ENCODE peak calls at places on chromosomes 7 and 10, in five cellular contexts. Z, L, W, E and I are unnamed samples.

GRCh38 chr10:125399289-125399688 is 238.9 kb upstream of the CTBP2 start:
- DNase-seq in Z (no peak), L (no peak), W (no peak), E (no peak), I (no peak)

GRCh38 chr10:37010741-37011140 is 114.7 kb upstream of the ANKRD30A start:
- DNase-seq in Z (peak), L (no peak), W (no peak), E (no peak), I (no peak)

GRCh38 chr10:100318201-100318600 is 11.8 kb downstream of the PKD2L1 start:
- DNase-seq in Z (peak), L (no peak), W (no peak), E (no peak), I (no peak)

GRCh38 chr10:25026463-25026862 is 10.1 kb downstream of the THNSL1 start:
- DNase-seq in Z (peak), L (no peak), W (peak), E (peak), I (no peak)

GRCh38 chr10:96130326-96130758 is 245 bp downstream of the ZNF518A start:
- DNase-seq in Z (no peak), L (peak), W (peak), E (peak), I (peak)

GRCh38 chr7:99098824-99099498 is 44.9 kb downstream of the SMURF1 start:
- DNase-seq in Z (peak), L (no peak), W (no peak), E (no peak), I (no peak)

GRCh38 chr7:22184549-22185199 is 172.3 kb downstream of the RAPGEF5 start:
- DNase-seq in Z (no peak), L (no peak), W (no peak), E (no peak), I (no peak)

GRCh38 chr10:11505636-11506035 is 105.8 kb downstream of the USP6NL start:
- DNase-seq in Z (no peak), L (no peak), W (peak), E (no peak), I (no peak)

GRCh38 chr10:32938554-32939061 is 19.4 kb downstream of the ITGB1 start:
- DNase-seq in Z (no peak), L (peak), W (no peak), E (no peak), I (no peak)

GRCh38 chr7:128841171-128841690 is 11.0 kb downstream of the FLNC start:
- DNase-seq in Z (no peak), L (no peak), W (no peak), E (no peak), I (no peak)

GRCh38 chr7:100860702-100861615 is 6.2 kb upstream of the TRIP6 start:
- DNase-seq in Z (no peak), L (no peak), W (no peak), E (no peak), I (no peak)

GRCh38 chr10:133520193-133520738 is 6.9 kb upstream of the CYP2E1 start:
- DNase-seq in Z (no peak), L (peak), W (peak), E (peak), I (no peak)

GRCh38 chr7:115346685-115347084 is 424.8 kb downstream of the MDFIC start:
- DNase-seq in Z (no peak), L (no peak), W (no peak), E (no peak), I (no peak)

GRCh38 chr7:115338016-115338415 is 416.1 kb downstream of the MDFIC start:
- DNase-seq in Z (no peak), L (no peak), W (no peak), E (no peak), I (no peak)

GRCh38 chr7:115340828-115341227 is 418.9 kb downstream of the MDFIC start:
- DNase-seq in Z (peak), L (no peak), W (peak), E (peak), I (no peak)
- TF ChIP-seq CTCF in Z (peak), L (no peak), W (peak), E (peak), I (no peak)

GRCh38 chr10:48881937-48882336 is 57.7 kb downstream of the LRRC18 start:
- DNase-seq in Z (no peak), L (no peak), W (no peak), E (no peak), I (no peak)

GRCh38 chr10:48884337-48885045 is 55.1 kb downstream of the LRRC18 start:
- DNase-seq in Z (no peak), L (no peak), W (no peak), E (no peak), I (no peak)

GRCh38 chr10:48882881-48883280 is 56.8 kb downstream of the LRRC18 start:
- DNase-seq in Z (no peak), L (no peak), W (no peak), E (no peak), I (no peak)

GRCh38 chr10:48887982-48888381 is 51.7 kb downstream of the LRRC18 start:
- DNase-seq in Z (no peak), L (no peak), W (no peak), E (no peak), I (no peak)

DNA sequence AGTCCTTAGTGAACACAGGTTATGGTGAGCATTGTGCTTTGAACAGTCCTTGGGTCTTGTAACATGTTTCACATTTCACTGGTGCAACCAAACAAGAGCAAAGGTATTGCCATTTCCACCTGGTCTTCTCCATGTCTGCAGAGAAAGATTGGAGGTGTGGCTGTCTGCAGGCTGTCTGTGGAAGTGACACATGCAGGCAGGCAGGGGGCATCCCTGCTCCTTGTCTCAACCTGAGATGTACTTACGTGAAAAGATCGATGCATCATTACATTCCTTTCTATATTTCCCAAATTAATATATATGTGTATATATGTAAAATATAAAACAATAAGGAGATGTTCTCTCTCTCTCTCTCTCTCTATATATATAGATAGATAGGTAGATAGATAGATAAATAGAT is 54.3 kb downstream of the LRRC18 start:
- DNase-seq in Z (peak), L (no peak), W (peak), E (no peak), I (no peak)
- TF ChIP-seq CTCF in Z (peak), L (peak), W (no peak), E (no peak), I (peak)

DNA sequence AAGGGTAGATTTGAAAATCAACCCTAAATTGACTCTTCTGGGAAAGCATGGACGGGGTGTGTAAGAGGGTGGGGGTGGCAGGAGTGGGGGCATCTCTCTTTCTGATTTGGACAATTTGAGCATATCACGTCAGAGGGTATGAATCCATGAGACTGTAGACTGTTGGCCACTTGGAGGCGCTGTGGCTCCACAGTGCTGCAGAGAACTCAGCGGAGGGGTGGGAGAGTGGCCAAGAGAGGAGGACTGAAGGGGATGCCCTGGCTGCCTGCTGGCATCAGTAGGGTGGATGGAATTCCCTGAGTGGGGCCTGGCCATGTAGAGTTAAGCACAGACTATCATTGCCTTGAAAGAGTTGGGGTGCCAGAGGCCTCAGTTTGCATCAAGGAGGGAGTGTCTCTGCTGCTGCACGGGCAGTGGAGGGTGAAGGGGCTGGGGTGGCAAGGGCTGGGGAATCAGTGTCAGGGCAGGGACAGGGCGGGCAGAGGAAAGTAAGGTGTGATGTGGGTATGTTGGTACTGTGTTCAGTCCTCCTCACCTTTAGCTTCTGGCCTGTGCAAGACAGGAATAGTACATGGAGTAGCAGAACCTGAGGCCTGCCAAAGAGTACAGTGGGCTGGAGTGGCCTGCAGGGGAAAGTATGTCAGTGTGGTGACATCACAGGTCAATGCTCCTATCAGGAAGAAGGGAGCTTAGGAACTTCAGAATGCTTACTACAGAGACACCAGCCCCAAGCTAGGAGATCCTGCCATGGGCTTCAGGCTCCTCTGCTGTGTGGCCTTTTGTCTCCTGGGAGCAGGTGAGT is 133.5 kb upstream of the PRSS58 start:
- DNase-seq in Z (no peak), L (peak), W (no peak), E (no peak), I (no peak)
- TF ChIP-seq CTCF in Z (peak), L (peak), W (peak), E (peak), I (peak)

GRCh38 chr7:41891967-41892755 is 189.3 kb upstream of the INHBA start:
- DNase-seq in Z (no peak), L (no peak), W (no peak), E (no peak), I (no peak)
- TF ChIP-seq CTCF in Z (no peak), L (no peak), W (no peak), E (no peak), I (peak)

DNA sequence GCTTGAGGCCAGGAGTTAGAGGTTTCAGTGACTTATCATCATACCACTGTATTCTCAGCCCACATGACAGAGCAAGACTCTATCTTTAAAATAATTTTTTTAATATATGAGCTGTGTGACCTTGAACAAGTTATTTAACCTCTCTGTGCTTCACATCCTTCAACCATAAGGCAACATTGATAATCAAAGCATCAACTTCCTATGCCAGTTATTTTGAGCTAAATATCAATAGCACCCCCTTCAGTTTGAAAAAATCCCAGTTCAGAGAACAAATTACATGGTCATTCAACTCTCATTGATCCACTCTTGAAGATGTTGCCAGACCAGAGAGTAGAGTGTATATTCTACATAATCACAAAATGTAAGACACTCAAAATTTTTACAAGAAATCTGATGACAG is 53.0 kb downstream of the ASNS start:
- DNase-seq in Z (no peak), L (no peak), W (no peak), E (no peak), I (no peak)
- TF ChIP-seq CTCF in Z (peak), L (no peak), W (no peak), E (no peak), I (no peak)

GRCh38 chr10:14299516-14299915 is 31.2 kb downstream of the FRMD4A start:
- DNase-seq in Z (no peak), L (no peak), W (no peak), E (no peak), I (no peak)

GRCh38 chr10:14296081-14296709 is 34.5 kb downstream of the FRMD4A start:
- DNase-seq in Z (no peak), L (no peak), W (peak), E (peak), I (no peak)

GRCh38 chr10:14306201-14306600 is 24.5 kb downstream of the FRMD4A start:
- DNase-seq in Z (no peak), L (no peak), W (no peak), E (no peak), I (no peak)

GRCh38 chr10:14304029-14304428 is 26.7 kb downstream of the FRMD4A start:
- DNase-seq in Z (no peak), L (no peak), W (no peak), E (no peak), I (no peak)

GRCh38 chr10:14302035-14302434 is 28.7 kb downstream of the FRMD4A start:
- DNase-seq in Z (peak), L (no peak), W (peak), E (peak), I (no peak)
- TF ChIP-seq CTCF in Z (peak), L (no peak), W (peak), E (peak), I (peak)

GRCh38 chr7:526474-527034 is 6.9 kb upstream of the PDGFA start:
- DNase-seq in Z (no peak), L (no peak), W (no peak), E (no peak), I (no peak)
- TF ChIP-seq CTCF in Z (no peak), L (no peak), W (no peak), E (no peak), I (no peak)

DNA sequence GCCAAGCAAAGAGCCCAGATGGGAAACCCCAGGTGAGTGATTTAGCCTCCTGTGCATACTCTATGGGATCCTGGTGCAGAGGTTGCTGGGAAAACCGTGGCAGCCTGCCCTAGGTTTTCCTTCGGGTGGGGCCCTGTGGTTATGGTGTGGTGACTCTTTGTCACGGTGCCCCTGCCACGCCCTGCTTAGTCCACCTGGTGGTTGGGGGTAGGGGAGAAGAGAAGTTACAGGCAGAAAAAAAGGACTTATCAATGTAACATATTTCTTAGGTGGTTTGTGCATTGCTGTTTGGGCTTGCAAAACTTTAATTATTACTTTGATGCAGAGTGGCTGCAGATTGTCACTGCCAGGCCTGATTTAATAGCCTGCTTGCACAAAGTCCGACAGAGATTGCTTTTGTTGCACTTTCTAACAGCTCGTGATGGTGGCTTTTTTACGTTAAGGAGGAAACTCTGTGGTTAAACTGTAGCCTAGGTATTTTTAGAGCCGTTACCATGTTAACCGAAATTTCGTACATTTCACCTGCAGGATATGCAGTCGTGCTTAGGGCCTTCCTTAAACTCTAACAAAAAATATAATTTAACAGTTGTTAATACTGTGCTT is 197.4 kb downstream of the RNLS start:
- DNase-seq in Z (peak), L (no peak), W (peak), E (no peak), I (no peak)
- TF ChIP-seq CTCF in Z (no peak), L (no peak), W (no peak), E (no peak), I (no peak)

GRCh38 chr7:104267701-104268368 is 60.0 kb upstream of the ORC5 start:
- DNase-seq in Z (no peak), L (no peak), W (peak), E (peak), I (no peak)
- TF ChIP-seq CTCF in Z (peak), L (peak), W (peak), E (peak), I (peak)

GRCh38 chr7:75944507-75944906 is 29.6 kb downstream of the POR start:
- DNase-seq in Z (no peak), L (no peak), W (no peak), E (no peak), I (no peak)

GRCh38 chr7:75948179-75948578 is 33.2 kb downstream of the POR start:
- DNase-seq in Z (no peak), L (no peak), W (no peak), E (no peak), I (no peak)

GRCh38 chr7:75946207-75946855 is 31.4 kb downstream of the POR start:
- DNase-seq in Z (no peak), L (no peak), W (no peak), E (no peak), I (no peak)

GRCh38 chr7:75943864-75944263 is 28.9 kb downstream of the POR start:
- DNase-seq in Z (peak), L (no peak), W (peak), E (peak), I (no peak)

GRCh38 chr7:75945297-75946168 is 30.6 kb downstream of the POR start:
- DNase-seq in Z (peak), L (no peak), W (peak), E (peak), I (no peak)
- TF ChIP-seq CTCF in Z (peak), L (no peak), W (no peak), E (peak), I (no peak)